ENCODE peak calls at places on chromosome 10, in four cellular contexts. F is PC-3, D is coronary artery, M is GM12864. J is an unnamed sample.

GRCh38 chr10:72893136-72893798 is at the start of gene OIT3:
- DNase-seq in M (no peak), F (no peak), D (no peak), J (no peak)

GRCh38 chr10:5890519-5890878 is 456 bp downstream of the FBH1 start:
- DNase-seq in M (no peak), F (peak; percentile 1), D (peak; percentile 77), J (no peak)

GRCh38 chr10:19767876-19768275 is 48.4 kb upstream of the PLXDC2 start:
- DNase-seq in F (no peak), D (no peak), M (no peak), J (no peak)

GRCh38 chr10:110336111-110336721 is 31.5 kb upstream of the SMNDC1 start:
- DNase-seq in F (peak; percentile 89), D (no peak), M (no peak), J (no peak)

GRCh38 chr10:60236869-60237524 is 152.7 kb downstream of the ANK3 start:
- DNase-seq in D (no peak), F (no peak), M (peak; percentile 94), J (peak; percentile 95)

GRCh38 chr10:58781873-58782488 is 269.3 kb downstream of the BICC1 start:
- DNase-seq in D (no peak), F (peak; percentile 93), M (no peak), J (peak; percentile 8)

GRCh38 chr10:13414855-13415254 is 66.8 kb upstream of the SEPHS1 start:
- DNase-seq in F (peak; percentile 9), M (no peak), D (no peak), J (no peak)

GRCh38 chr10:118092209-118092608 is 45.5 kb upstream of the RAB11FIP2 start:
- DNase-seq in F (no peak), D (no peak), M (no peak), J (no peak)

GRCh38 chr10:25682203-25682950 is 251.7 kb upstream of the MYO3A start:
- DNase-seq in M (no peak), D (no peak), F (no peak), J (no peak)

GRCh38 chr10:87038786-87039185 is 18.7 kb downstream of the FAM25A start:
- DNase-seq in M (no peak), F (peak; percentile 15), D (no peak), J (no peak)

GRCh38 chr10:104328636-104328915 is 9.7 kb downstream of the ITPRIP start:
- DNase-seq in F (no peak), M (no peak), D (no peak), J (no peak)
- H3K4me3 ChIP-seq in F (peak overlapping the region; percentile 56), M (no peak overlapping the region), D (peak overlapping the region; percentile 59), J (peak overlapping the region; percentile 59)

GRCh38 chr10:44959243-44960097 is at the start of gene RASSF4:
- DNase-seq in D (peak; percentile 95), F (peak; percentile 91), M (no peak), J (no peak)

GRCh38 chr10:44960482-44961230 is 1.1 kb downstream of the RASSF4 start:
- DNase-seq in F (no peak), D (peak; percentile 72), M (no peak), J (no peak)

GRCh38 chr10:44961931-44962750 is 2.5 kb downstream of the RASSF4 start:
- DNase-seq in D (peak; percentile 59), M (no peak), F (no peak), J (no peak)

GRCh38 chr10:44960098-44960480 is 487 bp downstream of the RASSF4 start:
- DNase-seq in D (no peak), M (no peak), F (no peak), J (no peak)

GRCh38 chr10:44961231-44961571 is 1.6 kb downstream of the RASSF4 start:
- DNase-seq in D (peak; percentile 55), M (no peak), F (no peak), J (no peak)
- H3K4me3 ChIP-seq in D (peak overlapping the region; percentile 94), M (no peak overlapping the region), F (no peak overlapping the region), J (peak overlapping the region; percentile 78)

GRCh38 chr10:22655312-22655973 is 58.9 kb downstream of the PIP4K2A start:
- DNase-seq in F (peak; percentile 93), M (no peak), D (no peak), J (no peak)
- H3K4me3 ChIP-seq in F (peak overlapping the region; percentile 60), M (no peak overlapping the region), D (no peak overlapping the region), J (no peak overlapping the region)

DNA sequence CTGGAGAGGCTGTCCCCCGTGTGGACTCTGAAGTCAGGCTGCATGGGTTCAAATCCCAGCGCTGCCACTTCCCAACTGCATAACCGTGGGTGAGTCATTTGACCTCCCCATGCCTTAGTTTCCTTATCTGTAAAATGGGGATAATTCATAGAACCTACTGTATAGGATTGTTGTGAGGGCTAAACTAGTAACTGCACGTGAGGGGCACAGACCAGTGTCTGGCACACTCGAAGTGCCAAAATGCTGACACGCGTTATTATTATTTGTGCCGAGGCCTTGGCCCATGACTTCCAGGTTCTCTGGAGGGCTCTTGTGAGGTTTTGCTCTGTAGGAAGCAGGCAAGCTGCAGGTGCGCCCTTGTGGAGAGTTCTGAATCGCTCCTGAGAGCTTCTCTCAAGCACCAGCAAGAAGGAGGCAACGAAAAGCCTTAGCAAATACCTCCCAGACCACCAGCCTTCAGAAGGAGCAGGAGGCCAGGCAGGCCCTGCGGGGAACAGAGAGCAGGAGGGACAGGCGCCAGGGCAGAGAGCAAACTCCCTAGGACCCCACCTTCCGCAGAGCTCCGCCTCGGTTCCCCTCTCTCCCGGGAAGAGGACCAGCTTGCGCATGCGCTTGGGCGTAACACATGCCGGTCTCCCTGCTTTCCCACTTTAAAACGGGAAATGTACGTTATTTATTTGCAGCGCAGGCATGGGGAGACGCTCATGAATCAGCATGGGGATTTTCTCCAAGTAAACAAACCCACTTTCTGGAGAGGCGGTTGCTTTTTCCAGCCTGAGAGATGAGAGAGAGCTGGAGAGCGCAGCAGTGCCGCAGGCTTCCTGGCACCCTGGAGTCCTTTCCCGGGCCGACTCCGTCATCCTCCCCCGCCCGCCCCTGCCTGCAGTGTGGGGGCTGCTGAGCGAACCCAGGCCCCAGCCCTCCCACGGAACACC is 39.6 kb downstream of the SORCS3 start:
- DNase-seq in M (no peak), F (no peak), D (no peak), J (no peak)
- H3K4me3 ChIP-seq in M (no peak overlapping the region), F (no peak overlapping the region), D (peak overlapping the region; percentile 47), J (no peak overlapping the region)

GRCh38 chr10:79145174-79145483 is 76.4 kb downstream of the ZMIZ1 start:
- DNase-seq in M (no peak), D (no peak), F (no peak), J (no peak)

GRCh38 chr10:79147306-79147705 is 78.5 kb downstream of the ZMIZ1 start:
- DNase-seq in M (no peak), F (no peak), D (no peak), J (no peak)

GRCh38 chr10:79144341-79145173 is 75.8 kb downstream of the ZMIZ1 start:
- DNase-seq in F (no peak), D (no peak), M (no peak), J (no peak)

GRCh38 chr10:79146611-79147130 is 77.9 kb downstream of the ZMIZ1 start:
- DNase-seq in F (no peak), D (no peak), M (no peak), J (no peak)

GRCh38 chr10:79145517-79146470 is 77.0 kb downstream of the ZMIZ1 start:
- DNase-seq in D (no peak), M (no peak), F (peak; percentile 58), J (no peak)
- H3K4me3 ChIP-seq in D (peak overlapping the region; percentile 20), M (no peak overlapping the region), F (no peak overlapping the region), J (no peak overlapping the region)

DNA sequence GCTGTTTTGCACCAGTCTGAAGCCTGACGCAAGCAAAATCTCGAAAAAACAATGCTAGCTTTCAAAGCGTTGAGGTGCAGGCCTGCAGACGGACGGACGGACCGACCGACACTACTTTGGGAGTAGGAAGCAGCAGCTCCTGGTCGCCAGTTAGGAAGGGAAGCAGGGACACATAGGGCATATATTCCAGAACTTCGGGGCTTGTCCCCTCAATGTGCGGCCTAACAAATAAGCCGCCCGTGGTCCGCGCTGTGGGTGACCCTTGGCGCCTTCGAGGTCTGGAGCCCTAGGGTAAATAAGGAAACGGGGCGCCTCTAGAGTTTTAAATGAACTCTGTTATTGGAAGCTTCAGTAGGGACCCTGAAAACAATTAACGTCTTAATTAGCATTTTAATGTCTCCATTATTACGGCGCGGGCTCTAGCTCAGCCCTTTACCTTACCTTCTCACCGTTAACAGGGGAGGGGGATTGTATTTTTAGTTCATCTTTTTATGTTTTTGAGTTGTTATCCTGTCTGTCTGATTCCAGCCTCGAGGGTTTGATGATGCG is 1.4 kb downstream of the HHEX start:
- DNase-seq in D (no peak), F (no peak), M (no peak), J (no peak)
- H3K4me3 ChIP-seq in D (peak overlapping the region; percentile 82), F (peak overlapping the region; percentile 86), M (no peak overlapping the region), J (peak overlapping the region; percentile 5)

DNA sequence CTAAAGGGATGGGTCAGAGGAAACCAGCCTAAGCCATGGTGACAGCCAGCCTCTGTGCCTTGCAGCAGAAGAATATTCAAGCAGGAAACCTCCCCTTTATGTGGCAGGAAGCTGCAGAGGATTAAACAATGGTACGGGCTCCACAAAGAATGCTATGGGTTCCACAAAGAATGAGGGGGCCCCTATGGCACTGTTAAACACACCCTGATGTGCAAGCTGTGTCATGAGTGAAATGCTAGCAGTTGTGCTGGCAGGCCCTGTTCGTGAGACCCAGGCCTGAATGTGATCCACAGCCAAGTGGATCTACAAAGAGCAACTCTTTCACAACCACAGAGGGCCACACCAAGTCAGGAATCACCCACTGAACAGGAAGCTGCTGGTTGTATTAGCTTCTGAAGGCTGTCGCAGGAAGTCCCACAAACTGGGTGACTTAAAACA is 68.9 kb downstream of the MYOF start:
- DNase-seq in D (no peak), M (no peak), F (no peak), J (no peak)
- H3K4me3 ChIP-seq in D (no peak overlapping the region), M (no peak overlapping the region), F (no peak overlapping the region), J (no peak overlapping the region)

GRCh38 chr10:102066421-102067068 is 1.4 kb downstream of the HPS6 start:
- DNase-seq in D (no peak), M (no peak), F (no peak), J (no peak)
- H3K4me3 ChIP-seq in D (peak overlapping the region; percentile 97), M (peak overlapping the region; percentile 86), F (peak overlapping the region; percentile 84), J (peak overlapping the region; percentile 90)

J was measured in GM12878.